ENCODE peak calls at places on chromosomes 7 and 10, in ten cellular contexts. B is tibial artery; F is NCI-H2081 treated with DMSO at 0.1 percent for 48 hours; I is uterus; U is CD4-positive, CD25-positive, alpha-beta regulatory T cell; M is astrocyte of the spinal cord; Y is spleen; Z is activated CD4-positive, alpha-beta T cell treated with anti-CD3 and anti-CD28 coated beads for 48 hours; J is cardiac muscle cell; S is activated gamma-delta T cell treated with anti-CD3 and anti-CD28 coated beads, Interleukin-2, amount 50 U/mL, for 16 hours. E is an unnamed sample.
A peak's percentile ranks its signal among the peaks of the same experiment; 100 is the strongest.

GRCh38 chr10:44516941-44517340 is 132.0 kb upstream of the CXCL12 start:
- DNase-seq in B (no peak), F (no peak), I (no peak), U (no peak), M (no peak), Y (no peak), Z (no peak), J (peak; percentile 25), S (no peak), E (no peak)

GRCh38 chr10:66943590-66943989 is 17.8 kb downstream of the LRRTM3 start:
- DNase-seq in B (no peak), F (no peak), I (no peak), U (no peak), M (no peak), Y (no peak), Z (no peak), J (no peak), S (no peak), E (no peak)

GRCh38 chr7:70838292-70838907 is 293.5 kb upstream of the GALNT17 start:
- DNase-seq in B (no peak), F (no peak), I (no peak), U (no peak), M (no peak), Y (no peak), Z (no peak), J (no peak), S (no peak), E (no peak)

GRCh38 chr10:124755581-124755980 is 11.4 kb upstream of the FAM53B start:
- DNase-seq in B (no peak), F (no peak), I (no peak), U (no peak), M (no peak), Y (no peak), Z (no peak), J (no peak), S (no peak), E (no peak)

GRCh38 chr7:105707967-105708580 is 126.8 kb upstream of the EFCAB10 start:
- DNase-seq in B (no peak), F (no peak), I (no peak), U (no peak), M (no peak), Y (no peak), Z (no peak), J (no peak), S (no peak), E (no peak)

GRCh38 chr10:102066421-102067068 is 1.4 kb downstream of the HPS6 start:
- DNase-seq in B (no peak), F (no peak), I (peak; percentile 17), U (no peak), M (no peak), Y (peak; percentile 73), Z (no peak), J (no peak), S (no peak), E (no peak)

GRCh38 chr10:53430127-53430891 is 657.7 kb upstream of the MBL2 start:
- DNase-seq in B (no peak), F (no peak), I (no peak), U (no peak), M (no peak), Y (no peak), Z (no peak), J (no peak), S (no peak), E (no peak)

GRCh38 chr10:75042292-75042974 is 69.0 kb upstream of the SAMD8 start:
- DNase-seq in B (no peak), F (no peak), I (no peak), U (no peak), M (peak; percentile 78), Y (no peak), Z (no peak), J (peak; percentile 17), S (no peak), E (no peak)

GRCh38 chr10:118725784-118726507 is 28.8 kb downstream of the CACUL1 start:
- DNase-seq in B (no peak), F (no peak), I (no peak), U (no peak), M (no peak), Y (no peak), Z (no peak), J (no peak), S (no peak), E (no peak)

GRCh38 chr10:72069751-72070501 is 18.4 kb downstream of the SPOCK2 start:
- DNase-seq in B (no peak), F (no peak), I (no peak), U (no peak), M (no peak), Y (peak; percentile 61), Z (no peak), J (no peak), S (no peak), E (no peak)

GRCh38 chr7:139109188-139109982 is at the start of gene ZC3HAV1:
- DNase-seq in B (peak; percentile 87), F (peak; percentile 21), I (peak; percentile 83), U (peak; percentile 86), M (peak; percentile 87), Y (peak; percentile 97), Z (peak; percentile 89), J (peak; percentile 86), S (peak; percentile 76), E (no peak)

GRCh38 chr10:129935102-129935860 is 28.8 kb downstream of the EBF3 start:
- DNase-seq in B (no peak), F (no peak), I (no peak), U (no peak), M (no peak), Y (peak; percentile 58), Z (no peak), J (no peak), S (no peak), E (no peak)

GRCh38 chr7:35015346-35015859 is 21.9 kb downstream of the DPY19L1 start:
- DNase-seq in B (no peak), F (no peak), I (no peak), U (no peak), M (peak; percentile 26), Y (no peak), Z (no peak), J (no peak), S (no peak), E (no peak)

GRCh38 chr10:55630491-55631056 is 730.5 kb downstream of the ZWINT start:
- DNase-seq in B (no peak), F (no peak), I (no peak), U (no peak), M (peak; percentile 37), Y (peak; percentile 55), Z (no peak), J (peak; percentile 58), S (no peak), E (no peak)

GRCh38 chr7:43619213-43620012 is 36.5 kb downstream of the STK17A start:
- DNase-seq in B (no peak), F (no peak), I (no peak), U (no peak), M (no peak), Y (no peak), Z (no peak), J (no peak), S (no peak), E (no peak)

GRCh38 chr10:58457761-58458616 is 54.7 kb upstream of the BICC1 start:
- DNase-seq in B (peak; percentile 65), F (no peak), I (peak; percentile 69), U (no peak), M (peak; percentile 95), Y (no peak), Z (no peak), J (no peak), S (no peak), E (no peak)

GRCh38 chr7:464712-465461 is 54.8 kb downstream of the PDGFA start:
- DNase-seq in B (no peak), F (no peak), I (peak; percentile 21), U (no peak), M (peak; percentile 43), Y (peak; percentile 82), Z (no peak), J (no peak), S (no peak), E (peak; percentile 58)

GRCh38 chr10:70905071-70906021 is 17.0 kb upstream of the PCBD1 start:
- DNase-seq in B (no peak), F (no peak), I (no peak), U (no peak), M (no peak), Y (peak; percentile 74), Z (no peak), J (no peak), S (no peak), E (no peak)

GRCh38 chr7:112103246-112103645 is 103.0 kb downstream of the DOCK4 start:
- DNase-seq in B (no peak), F (no peak), I (no peak), U (no peak), M (peak; percentile 73), Y (no peak), Z (no peak), J (no peak), S (no peak), E (no peak)

GRCh38 chr7:102874166-102874829 is 38.5 kb upstream of the LRRC17 start:
- DNase-seq in B (no peak), F (no peak), I (no peak), U (no peak), M (peak; percentile 95), Y (no peak), Z (peak; percentile 33), J (no peak), S (no peak), E (peak; percentile 92)

GRCh38 chr7:110881731-110882130 is 209.2 kb upstream of the LRRN3 start:
- DNase-seq in B (no peak), F (no peak), I (no peak), U (no peak), M (no peak), Y (no peak), Z (no peak), J (no peak), S (no peak), E (no peak)

GRCh38 chr7:137846588-137847417 is at the start of gene DGKI:
- DNase-seq in B (no peak), F (no peak), I (peak; percentile 24), U (no peak), M (no peak), Y (no peak), Z (peak; percentile 20), J (peak; percentile 59), S (no peak), E (no peak)

GRCh38 chr10:79380125-79380917 is 33.1 kb downstream of the PPIF start:
- DNase-seq in B (peak; percentile 70), F (no peak), I (peak; percentile 71), U (no peak), M (no peak), Y (no peak), Z (no peak), J (no peak), S (no peak), E (no peak)

GRCh38 chr10:44809652-44810051 is 101.5 kb upstream of the TMEM72 start:
- DNase-seq in B (no peak), F (no peak), I (no peak), U (no peak), M (peak; percentile 27), Y (no peak), Z (no peak), J (no peak), S (no peak), E (no peak)

GRCh38 chr10:82674036-82674435 is 799.0 kb downstream of the NRG3 start:
- DNase-seq in B (no peak), F (no peak), I (no peak), U (no peak), M (no peak), Y (no peak), Z (no peak), J (no peak), S (no peak), E (no peak)

GRCh38 chr7:2004841-2005351 is 227.8 kb downstream of the MAD1L1 start:
- DNase-seq in B (peak; percentile 16), F (no peak), I (peak; percentile 11), U (no peak), M (no peak), Y (peak; percentile 68), Z (no peak), J (no peak), S (no peak), E (no peak)

GRCh38 chr7:148672041-148672440 is 26.7 kb upstream of the CUL1 start:
- DNase-seq in B (no peak), F (no peak), I (no peak), U (no peak), M (no peak), Y (no peak), Z (no peak), J (no peak), S (no peak), E (no peak)

GRCh38 chr10:114623661-114624294 is 34.3 kb downstream of the ABLIM1 start:
- DNase-seq in B (peak; percentile 41), F (peak; percentile 47), I (no peak), U (no peak), M (peak; percentile 93), Y (no peak), Z (no peak), J (no peak), S (no peak), E (peak; percentile 51)